ENCODE peak calls at places on chromosomes 5 and 9, in six cellular contexts. S is HCT116; H is CD4-positive, alpha-beta T cell; I is activated CD8-positive, alpha-beta memory T cell treated with anti-CD3 and anti-CD28 coated beads, Interleukin-2, amount 50 U/mL, for 4 hours; Y is thoracic aorta; T is NCI-H1092. F is an unnamed sample.

GRCh38 chr5:177133119-177133844 is at the start of gene NSD1:
- DNase-seq in Y (no peak), T (peak), S (no peak), H (peak), I (peak), F (peak)

GRCh38 chr5:5141625-5142527 is 1.7 kb downstream of the ADAMTS16 start:
- DNase-seq in H (peak), I (peak), T (peak), S (peak), Y (no peak), F (peak)

GRCh38 chr5:51033215-51033614 is 350.0 kb upstream of the ISL1 start:
- DNase-seq in T (peak), I (no peak), Y (no peak), S (no peak), H (no peak), F (peak)

GRCh38 chr9:109699019-109699418 is 81.0 kb upstream of the PALM2AKAP2 start:
- DNase-seq in S (no peak), H (no peak), T (no peak), I (no peak), Y (no peak), F (no peak)

GRCh38 chr5:171523781-171524180 is 104.3 kb downstream of the FGF18 start:
- DNase-seq in S (no peak), T (no peak), I (no peak), Y (no peak), H (no peak), F (no peak)

GRCh38 chr9:93177676-93178075 is 6.3 kb upstream of the WNK2 start:
- DNase-seq in S (no peak), H (no peak), I (no peak), Y (no peak), T (no peak), F (no peak)

GRCh38 chr9:21752003-21752402 is 50.4 kb upstream of the MTAP start:
- DNase-seq in T (no peak), S (no peak), H (no peak), I (no peak), Y (no peak), F (no peak)

GRCh38 chr5:78691073-78691960 is 42.7 kb upstream of the LHFPL2 start:
- DNase-seq in H (no peak), S (no peak), Y (no peak), I (no peak), T (no peak), F (no peak)

GRCh38 chr9:84230355-84231136 is 110.0 kb downstream of the SLC28A3 start:
- DNase-seq in I (no peak), Y (no peak), T (no peak), S (no peak), H (no peak), F (no peak)

GRCh38 chr5:179914032-179914755 is 6.5 kb upstream of the TBC1D9B start:
- DNase-seq in H (no peak), I (no peak), T (no peak), Y (no peak), S (no peak), F (peak)

GRCh38 chr5:167064199-167064811 is 1227.1 kb upstream of the WWC1 start:
- DNase-seq in S (no peak), H (no peak), T (no peak), I (no peak), Y (no peak), F (no peak)

F was measured in Calu3.